ENCODE peak calls at places on chromosomes 12 and 14, in ten cellular contexts. Q, V, P, E, S, B, W, Z, L and H are unnamed samples. For H3K36me3, the result is how much of the 10 kb centered on the place peaks cover.

GRCh38 chr12:110039085-110039807 is 9.1 kb downstream of the C12orf76 start:
- DNase-seq in L (peak), E (no peak), B (no peak), S (peak), Z (no peak), W (peak), Q (no peak), V (no peak), P (peak), H (peak)

GRCh38 chr12:108854453-108855283 is 2.7 kb downstream of the SSH1 start:
- DNase-seq in S (no peak), B (no peak), Q (no peak), E (no peak), P (peak), L (peak), Z (peak), W (peak), V (peak), H (peak)

GRCh38 chr12:75452675-75453330 is 27.8 kb upstream of the GLIPR1 start:
- DNase-seq in W (no peak), L (peak), P (no peak), E (no peak), S (no peak), B (no peak), Q (no peak), Z (no peak), V (no peak), H (no peak)

GRCh38 chr12:6607751-6608591 is 792 bp upstream of the CHD4 start:
- DNase-seq in Q (no peak), L (peak), V (peak), B (no peak), P (no peak), W (peak), Z (peak), E (no peak), S (no peak), H (no peak)

GRCh38 chr12:49092086-49092815 is 2.4 kb downstream of the DHH start:
- DNase-seq in P (no peak), B (peak), L (peak), W (no peak), Q (peak), S (no peak), E (no peak), V (no peak), Z (no peak), H (no peak)

GRCh38 chr14:95507174-95507573 is 9.3 kb downstream of the SYNE3 start:
- DNase-seq in P (peak), S (peak), E (no peak), L (peak), V (peak), W (peak), Z (peak), Q (no peak), B (peak), H (no peak)

GRCh38 chr12:78057075-78057474 is 226.4 kb downstream of the NAV3 start:
- DNase-seq in B (no peak), Q (no peak), W (no peak), V (no peak), L (no peak), Z (no peak), P (no peak), S (no peak), E (no peak), H (no peak)

GRCh38 chr14:80621701-80622100 is 319.8 kb downstream of the CEP128 start:
- DNase-seq in V (no peak), B (no peak), W (no peak), E (no peak), P (peak), S (no peak), Z (no peak), L (peak), Q (no peak), H (no peak)

GRCh38 chr12:7154042-7154441 is 23.9 kb downstream of the CLSTN3 start:
- DNase-seq in P (no peak), L (no peak), Z (no peak), W (no peak), S (no peak), E (no peak), V (no peak), B (no peak), Q (no peak), H (no peak)

GRCh38 chr12:111446631-111447570 is 41.2 kb downstream of the SH2B3 start:
- DNase-seq in B (no peak), E (peak), Z (no peak), W (peak), V (peak), S (no peak), P (no peak), L (no peak), Q (no peak), H (no peak)

GRCh38 chr12:31742891-31743290 is 14.1 kb upstream of the AMN1 start:
- DNase-seq in W (no peak), Z (peak), E (no peak), L (no peak), S (no peak), B (no peak), Q (no peak), V (no peak), P (no peak), H (no peak)

GRCh38 chr12:129887047-129887568 is 16.7 kb downstream of the TMEM132D start:
- DNase-seq in E (no peak), S (peak), Q (no peak), W (no peak), L (no peak), Z (no peak), P (no peak), B (no peak), V (no peak), H (peak)

GRCh38 chr12:104748790-104749189 is 209.3 kb downstream of the SLC41A2 start:
- DNase-seq in V (peak), E (no peak), W (peak), Q (no peak), S (no peak), L (peak), Z (no peak), B (no peak), P (no peak), H (no peak)

GRCh38 chr14:30972882-30973582 is 52.4 kb upstream of the AP4S1 start:
- DNase-seq in E (no peak), V (no peak), L (no peak), Z (no peak), B (no peak), P (no peak), Q (no peak), W (no peak), S (no peak), H (no peak)

GRCh38 chr12:58893421-58893986 is 26.8 kb downstream of the LRIG3 start:
- DNase-seq in Z (no peak), Q (no peak), E (no peak), B (no peak), W (no peak), P (no peak), S (no peak), V (no peak), L (peak), H (no peak)

GRCh38 chr12:85820117-85820516 is 16.1 kb downstream of the RASSF9 start:
- DNase-seq in E (no peak), P (no peak), V (no peak), Z (no peak), S (no peak), B (no peak), L (no peak), W (no peak), Q (no peak), H (no peak)

GRCh38 chr12:91413591-91413990 is 231.0 kb upstream of the DCN start:
- DNase-seq in E (no peak), V (no peak), P (peak), W (no peak), L (no peak), S (peak), Z (no peak), B (no peak), Q (no peak), H (peak)

GRCh38 chr12:92538970-92539749 is 163.6 kb upstream of the PLEKHG7 start:
- DNase-seq in Z (peak), L (peak), P (no peak), S (no peak), B (no peak), Q (no peak), V (no peak), W (peak), E (no peak), H (peak)

GRCh38 chr12:25681580-25681979 is 128.5 kb upstream of the LMNTD1 start:
- DNase-seq in V (no peak), Q (no peak), P (no peak), E (no peak), Z (no peak), B (no peak), L (peak), W (no peak), S (no peak), H (no peak)

GRCh38 chr12:4272014-4272975 is 1.3 kb upstream of the CCND2 start:
- DNase-seq in B (peak), Q (peak), L (peak), S (peak), W (peak), Z (peak), E (peak), V (peak), P (no peak), H (no peak)

GRCh38 chr14:85528080-85528881 is 1.7 kb upstream of the FLRT2 start:
- DNase-seq in Z (peak), Q (no peak), L (peak), B (no peak), V (no peak), S (peak), P (peak), W (peak), E (no peak), H (peak)

GRCh38 chr12:120971299-120972180 is 6.8 kb upstream of the HNF1A start:
- DNase-seq in W (peak), Q (no peak), P (peak), V (no peak), L (peak), B (no peak), S (peak), E (peak), Z (no peak), H (no peak)

GRCh38 chr12:117803013-117803412 is 165.8 kb downstream of the KSR2 start:
- DNase-seq in Z (peak), W (peak), V (no peak), P (no peak), E (peak), S (peak), B (no peak), Q (no peak), L (no peak), H (peak)

GRCh38 chr12:100668939-100669536 is 95.6 kb downstream of the GAS2L3 start:
- DNase-seq in Z (peak), V (no peak), S (peak), P (no peak), W (peak), B (peak), E (peak), Q (peak), L (peak), H (peak)

GRCh38 chr14:96584199-96584906 is 82.2 kb downstream of the PAPOLA start:
- DNase-seq in L (no peak), P (no peak), B (no peak), Z (no peak), W (peak), Q (no peak), E (no peak), V (no peak), S (no peak), H (no peak)

GRCh38 chr12:30136661-30137060 is 352.9 kb upstream of the TMTC1 start:
- DNase-seq in E (no peak), S (no peak), B (no peak), W (no peak), Z (no peak), Q (no peak), V (no peak), L (no peak), P (no peak), H (no peak)

GRCh38 chr12:3803865-3804472 is 51.1 kb upstream of the CRACR2A start:
- DNase-seq in Z (peak), V (peak), P (no peak), S (peak), B (peak), W (peak), Q (peak), E (no peak), L (peak), H (peak)

GRCh38 chr14:54881761-54882401 is 20.7 kb downstream of the GCH1 start:
- DNase-seq in P (no peak), W (no peak), E (no peak), B (no peak), L (peak), Z (no peak), V (no peak), Q (no peak), S (no peak), H (no peak)

GRCh38 chr12:14635776-14636175 is 60.6 kb downstream of the GUCY2C start:
- DNase-seq in V (no peak), W (no peak), Q (no peak), L (no peak), P (no peak), Z (no peak), E (no peak), B (no peak), S (no peak), H (no peak)

GRCh38 chr14:100049220-100049619 is 16.0 kb upstream of the EVL start:
- DNase-seq in B (no peak), S (no peak), Q (no peak), P (no peak), Z (no peak), L (peak), W (no peak), V (no peak), E (no peak), H (no peak)

GRCh38 chr12:22828059-22828458 is 203.1 kb downstream of the ETNK1 start:
- DNase-seq in W (no peak), Z (no peak), B (no peak), S (no peak), V (no peak), L (no peak), E (no peak), P (no peak), Q (no peak), H (no peak)

DNA sequence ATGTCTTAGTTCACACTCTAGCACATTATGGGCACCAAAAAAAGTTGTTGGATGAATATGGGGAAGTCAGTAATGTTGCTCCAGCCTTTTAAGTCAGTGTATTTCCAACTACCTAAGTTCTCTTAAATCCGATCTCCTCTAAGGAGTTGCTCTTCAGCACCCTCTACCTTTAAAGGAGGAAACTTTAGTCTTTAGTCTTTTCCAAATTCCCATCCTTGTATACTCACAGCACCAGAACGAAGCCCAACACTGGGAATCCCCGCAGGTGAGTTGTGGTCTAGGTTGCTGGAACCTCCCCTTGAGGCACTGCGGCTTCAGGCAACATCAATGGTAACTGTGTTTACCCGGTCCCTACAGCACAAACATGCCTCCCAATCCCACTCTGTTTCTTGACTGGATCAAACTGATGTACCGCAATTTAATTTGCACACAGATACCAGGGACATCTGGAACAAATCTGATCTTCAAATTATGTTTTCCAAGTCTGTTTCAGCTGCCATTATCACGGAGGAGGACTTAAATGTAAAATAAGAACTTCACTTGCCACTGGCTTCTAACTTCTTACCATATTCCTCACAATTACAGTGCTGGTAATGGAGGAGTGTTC is 179.0 kb downstream of the FOXN3 start:
- DNase-seq in S (no peak), B (no peak), P (no peak), W (no peak), Z (no peak), Q (no peak), L (peak), E (no peak), V (no peak), H (no peak)
- TF ChIP-seq CTCF in S (peak), B (peak), P (peak), W (peak), Z (peak), Q (no peak), L (peak), E (no peak), V (peak), H (peak)

GRCh38 chr14:92207012-92207927 is 85.5 kb downstream of the CPSF2 start:
- DNase-seq in Q (no peak), B (no peak), V (no peak), W (no peak), E (no peak), Z (no peak), L (no peak), S (no peak), P (no peak), H (no peak)
- H3K36me3 ChIP-seq in Q (under half), B (under half), V (under half), W (under half), E (under half), Z (under half), L (under half), S (under half), P (under half), H (under half)

DNA sequence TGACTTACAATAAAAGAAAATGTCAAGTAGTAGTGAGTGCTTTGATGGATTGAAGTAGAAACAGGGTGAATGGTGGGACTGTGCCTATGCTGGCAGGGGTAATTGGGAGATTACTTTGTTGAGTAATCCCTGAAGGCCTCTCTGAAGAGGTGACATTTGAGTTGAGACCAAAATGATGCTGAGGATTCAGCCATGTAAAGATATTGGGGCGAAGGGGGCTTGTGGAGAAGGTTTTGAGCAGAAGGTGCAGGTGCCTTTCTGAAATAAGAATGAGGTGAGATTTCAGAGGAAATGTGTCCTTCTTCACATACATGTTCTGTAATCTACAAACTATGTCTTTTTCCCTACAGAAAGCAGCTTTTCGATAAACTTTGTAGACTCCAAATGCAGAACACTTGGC is 8.0 kb downstream of the GNG2 start:
- DNase-seq in Q (no peak), P (no peak), B (no peak), L (no peak), V (no peak), Z (no peak), S (no peak), W (no peak), E (no peak), H (no peak)
- H3K4me3 ChIP-seq in Q (no peak), P (no peak), B (no peak), L (no peak), V (no peak), Z (no peak), S (no peak), W (no peak), E (no peak), H (no peak)

DNA sequence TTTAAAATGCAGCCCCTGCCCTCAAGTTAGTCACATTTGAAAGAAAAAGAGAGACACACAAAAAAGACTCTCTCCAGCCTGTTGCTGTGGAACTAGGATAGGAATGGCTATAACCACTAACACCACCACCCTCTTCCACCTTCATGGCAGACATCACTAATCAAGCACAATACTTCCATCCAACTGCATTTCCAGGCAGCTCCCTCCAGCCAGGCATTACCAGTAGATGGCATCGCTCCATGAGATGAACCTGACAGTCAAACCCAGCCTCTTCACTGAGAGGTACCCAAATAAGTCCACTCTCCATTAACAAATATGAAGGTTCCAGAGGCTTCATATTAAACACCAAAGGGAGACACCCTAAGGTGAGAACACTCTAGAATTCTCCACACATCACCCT is 24.4 kb downstream of the SLC8B1 start:
- DNase-seq in Q (no peak), P (no peak), V (no peak), E (no peak), Z (no peak), B (no peak), S (no peak), L (no peak), W (no peak), H (no peak)
- TF ChIP-seq CTCF in Q (no peak), P (no peak), V (no peak), E (no peak), Z (no peak), B (peak), S (no peak), L (peak), W (no peak), H (peak)

GRCh38 chr12:27261866-27262265 is 17.8 kb downstream of the STK38L start:
- DNase-seq in P (no peak), E (no peak), W (no peak), V (no peak), Z (no peak), Q (no peak), L (peak), S (no peak), B (no peak), H (no peak)

GRCh38 chr12:27253347-27253746 is 9.3 kb downstream of the STK38L start:
- DNase-seq in E (no peak), Z (no peak), Q (no peak), S (no peak), P (no peak), L (no peak), B (no peak), V (no peak), W (no peak), H (no peak)

GRCh38 chr12:27260746-27261145 is 16.7 kb downstream of the STK38L start:
- DNase-seq in V (no peak), P (no peak), Z (no peak), S (no peak), L (peak), B (no peak), W (no peak), Q (no peak), E (no peak), H (no peak)

GRCh38 chr12:27252934-27253333 is 8.8 kb downstream of the STK38L start:
- DNase-seq in B (no peak), V (no peak), W (no peak), L (no peak), Z (no peak), Q (no peak), E (no peak), S (no peak), P (no peak), H (no peak)

DNA sequence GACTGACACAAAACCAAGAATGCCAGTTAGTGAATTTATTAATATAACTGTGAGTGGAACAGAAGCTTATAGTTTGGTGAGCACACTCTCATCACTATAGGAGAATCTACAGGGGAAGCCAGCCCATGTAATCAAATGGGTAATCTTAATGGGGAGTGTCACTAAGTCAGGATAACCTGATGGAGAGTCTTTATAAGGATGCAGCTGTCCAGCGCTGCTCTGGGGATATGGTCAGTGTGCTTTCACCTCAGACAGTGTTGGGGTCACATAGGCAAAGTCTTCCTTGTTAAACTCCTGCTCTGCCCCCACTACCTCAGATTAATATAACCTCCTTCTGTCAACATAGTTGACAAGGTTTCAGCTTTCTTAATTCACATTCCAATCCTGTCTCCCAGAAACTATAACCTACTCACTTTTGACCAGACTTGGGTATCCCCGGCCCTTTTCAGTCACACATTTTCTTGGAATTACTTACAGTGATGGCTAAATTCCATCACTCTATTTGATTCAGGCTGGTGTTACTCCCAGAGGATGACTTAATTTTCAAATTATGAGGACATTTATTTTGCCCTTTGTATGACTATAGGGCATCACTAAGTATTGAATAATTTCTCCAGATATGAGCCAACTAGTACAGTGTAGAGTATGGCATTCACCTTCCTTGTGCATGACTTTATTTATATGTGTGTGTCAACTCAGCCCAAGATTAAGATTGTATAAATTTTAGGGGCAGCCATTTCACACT is 13.2 kb downstream of the STK38L start:
- DNase-seq in S (no peak), Z (no peak), P (no peak), L (peak), Q (no peak), W (no peak), E (no peak), B (no peak), V (no peak), H (no peak)
- H3K36me3 ChIP-seq in S (under half), Z (under half), P (under half), L (under half), Q (under half), W (under half), E (under half), B (under half), V (under half), H (under half)